ENCODE peak calls at places on chromosomes 16 and 17, in nine cellular contexts. Z, Y, N, E, H, W, O, S and V are unnamed samples.

GRCh38 chr17:56976941-56977570 is 875 bp upstream of the SCPEP1 start:
- DNase-seq in E (no peak), W (no peak), N (no peak), O (no peak), Y (no peak), H (no peak), Z (no peak), S (no peak), V (no peak)

GRCh38 chr16:87367556-87367955 is 16.0 kb downstream of the FBXO31 start:
- DNase-seq in N (no peak), W (no peak), H (no peak), S (no peak), Y (no peak), O (no peak), E (no peak), Z (no peak), V (no peak)

GRCh38 chr17:61583242-61583641 is 7.8 kb downstream of the NACA2 start:
- DNase-seq in H (no peak), S (peak; percentile 59), Z (no peak), N (peak; percentile 48), Y (no peak), W (peak; percentile 66), O (peak; percentile 60), E (peak; percentile 66), V (peak; percentile 87)

GRCh38 chr17:77124192-77124908 is 16.4 kb upstream of the SEC14L1 start:
- DNase-seq in Z (no peak), S (peak; percentile 87), N (peak; percentile 82), O (peak; percentile 68), W (no peak), H (no peak), E (peak; percentile 85), Y (no peak), V (peak; percentile 45)

GRCh38 chr16:54503011-54503410 is 216.4 kb upstream of the IRX3 start:
- DNase-seq in N (no peak), O (no peak), W (peak; percentile 50), S (no peak), E (no peak), H (no peak), Y (no peak), Z (no peak), V (no peak)

GRCh38 chr17:82023447-82024241 is 539 bp downstream of the LRRC45 start:
- DNase-seq in N (no peak), H (no peak), O (no peak), W (no peak), Z (no peak), S (no peak), Y (no peak), E (peak; percentile 16), V (peak; percentile 52)

GRCh38 chr17:28901866-28902818 is 737 bp downstream of the DHRS13 start:
- DNase-seq in W (peak; percentile 67), H (no peak), Y (no peak), Z (no peak), E (peak; percentile 8), N (no peak), S (no peak), O (peak; percentile 33), V (peak; percentile 62)

GRCh38 chr17:38867179-38867994 is 2.5 kb upstream of the LASP1 start:
- DNase-seq in O (peak; percentile 69), H (no peak), E (peak; percentile 61), S (peak; percentile 68), W (peak; percentile 77), Z (no peak), Y (peak; percentile 75), N (peak; percentile 41), V (peak; percentile 76)

GRCh38 chr17:72962099-72962498 is 130.4 kb downstream of the SLC39A11 start:
- DNase-seq in H (no peak), S (no peak), Y (no peak), W (no peak), E (no peak), Z (no peak), N (no peak), O (no peak), V (no peak)

GRCh38 chr16:57028086-57028485 is 38.7 kb downstream of the NLRC5 start:
- DNase-seq in Y (no peak), E (no peak), Z (no peak), H (no peak), S (peak; percentile 82), N (no peak), W (no peak), O (peak; percentile 26), V (no peak)
- TF ChIP-seq CTCF in Y (no peak), E (no peak), Z (no peak), H (no peak), S (no peak), N (no peak), W (no peak), O (no peak), V (no peak)

GRCh38 chr17:43423777-43424455 is 25.1 kb downstream of the ARL4D start:
- DNase-seq in Z (no peak), N (no peak), W (no peak), S (no peak), E (no peak), H (no peak), O (no peak), Y (no peak), V (no peak)

GRCh38 chr17:43416998-43417891 is 18.5 kb downstream of the ARL4D start:
- DNase-seq in S (no peak), W (no peak), H (no peak), N (peak; percentile 62), Y (no peak), O (peak; percentile 73), Z (no peak), E (peak; percentile 77), V (peak; percentile 89)

DNA sequence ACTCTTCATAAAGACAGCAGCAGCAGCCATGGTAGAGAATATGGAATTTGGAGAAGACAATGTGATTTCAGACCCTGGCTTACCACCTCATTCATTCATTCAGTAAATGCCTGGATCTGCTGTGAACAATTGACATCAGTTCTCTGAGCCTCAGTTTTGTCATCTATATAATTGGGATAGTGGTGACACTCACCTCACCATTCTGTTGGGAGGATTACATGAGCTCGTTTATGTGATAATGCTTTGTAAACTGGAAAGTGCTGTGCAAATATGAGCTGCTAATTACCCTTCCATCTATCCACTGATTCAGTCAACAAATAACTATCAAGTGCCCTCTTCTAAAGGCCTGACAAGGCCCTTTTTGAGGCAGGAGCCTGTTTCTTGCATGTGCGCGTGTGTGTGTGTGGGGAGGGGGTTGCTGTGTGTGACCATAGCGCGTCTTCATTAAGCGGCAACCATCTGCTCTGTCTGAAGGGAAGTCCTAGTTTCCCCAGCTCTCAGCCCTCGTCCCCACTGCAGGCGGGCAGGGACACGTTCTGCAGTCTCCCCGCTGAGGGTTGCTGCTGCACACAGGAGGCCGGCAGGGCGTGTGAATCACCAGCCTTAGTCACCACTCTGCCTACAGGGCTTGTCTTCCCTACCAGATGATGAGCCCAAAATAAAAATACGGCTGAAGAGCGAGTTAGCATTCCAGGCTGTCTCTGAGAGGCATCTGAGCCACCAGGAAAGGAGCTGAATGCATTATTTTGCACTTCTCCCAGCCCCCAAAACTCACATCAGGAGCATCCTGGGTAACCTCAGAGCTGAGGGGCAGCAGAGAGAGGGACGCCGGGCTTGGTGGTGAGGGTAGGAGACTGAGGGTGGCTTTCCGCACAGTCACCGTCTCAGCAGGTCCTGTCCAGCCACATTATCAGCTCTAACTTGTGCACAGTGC is 19.9 kb downstream of the ARL4D start:
- DNase-seq in Z (no peak), O (peak; percentile 94), Y (no peak), S (peak; percentile 81), E (peak; percentile 94), N (peak; percentile 90), H (no peak), W (peak; percentile 35), V (peak; percentile 97)
- TF ChIP-seq CTCF in Z (no peak), O (no peak), Y (no peak), S (no peak), E (peak; percentile 12), N (no peak), H (no peak), W (no peak), V (no peak)

DNA sequence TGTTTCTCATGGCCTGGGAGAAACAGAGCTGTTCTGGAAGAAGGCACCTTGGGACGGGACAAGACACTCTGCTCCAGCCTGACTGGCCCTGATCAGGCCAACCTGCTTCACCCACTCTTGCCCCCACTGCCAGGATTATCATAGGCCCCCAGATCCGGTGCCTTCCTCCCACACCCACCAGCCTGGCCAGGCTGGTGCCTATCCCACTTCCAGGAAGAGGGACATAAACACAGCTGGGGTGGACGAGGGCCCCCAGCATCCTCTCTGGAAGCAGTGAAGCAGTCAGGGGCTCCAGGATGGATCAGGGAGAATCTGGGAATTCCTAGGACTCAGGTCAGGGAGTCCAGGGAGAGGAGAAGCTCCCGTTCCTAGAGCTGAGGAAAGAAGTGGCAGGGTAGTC is 16.9 kb upstream of the ITGA3 start:
- DNase-seq in H (no peak), O (no peak), Z (no peak), N (no peak), E (no peak), S (no peak), W (no peak), Y (no peak), V (no peak)
- TF ChIP-seq CTCF in H (no peak), O (no peak), Z (no peak), N (no peak), E (no peak), S (no peak), W (no peak), Y (no peak), V (no peak)

GRCh38 chr17:2090804-2091534 is 36.1 kb downstream of the HIC1 start:
- DNase-seq in N (peak; percentile 97), W (peak; percentile 82), O (peak; percentile 54), E (peak; percentile 98), S (peak; percentile 34), H (no peak), Y (peak; percentile 69), Z (no peak), V (peak; percentile 96)

GRCh38 chr17:2093349-2093748 is 38.4 kb downstream of the HIC1 start:
- DNase-seq in H (no peak), Z (no peak), W (no peak), E (no peak), S (peak; percentile 76), N (no peak), Y (no peak), O (no peak), V (no peak)

GRCh38 chr17:2092253-2092652 is 37.4 kb downstream of the HIC1 start:
- DNase-seq in O (no peak), S (no peak), Y (no peak), W (no peak), N (no peak), H (no peak), E (no peak), Z (no peak), V (no peak)

GRCh38 chr17:2095536-2095910 is 40.6 kb downstream of the HIC1 start:
- DNase-seq in O (no peak), N (no peak), E (no peak), H (no peak), Z (no peak), W (no peak), Y (no peak), S (no peak), V (no peak)

DNA sequence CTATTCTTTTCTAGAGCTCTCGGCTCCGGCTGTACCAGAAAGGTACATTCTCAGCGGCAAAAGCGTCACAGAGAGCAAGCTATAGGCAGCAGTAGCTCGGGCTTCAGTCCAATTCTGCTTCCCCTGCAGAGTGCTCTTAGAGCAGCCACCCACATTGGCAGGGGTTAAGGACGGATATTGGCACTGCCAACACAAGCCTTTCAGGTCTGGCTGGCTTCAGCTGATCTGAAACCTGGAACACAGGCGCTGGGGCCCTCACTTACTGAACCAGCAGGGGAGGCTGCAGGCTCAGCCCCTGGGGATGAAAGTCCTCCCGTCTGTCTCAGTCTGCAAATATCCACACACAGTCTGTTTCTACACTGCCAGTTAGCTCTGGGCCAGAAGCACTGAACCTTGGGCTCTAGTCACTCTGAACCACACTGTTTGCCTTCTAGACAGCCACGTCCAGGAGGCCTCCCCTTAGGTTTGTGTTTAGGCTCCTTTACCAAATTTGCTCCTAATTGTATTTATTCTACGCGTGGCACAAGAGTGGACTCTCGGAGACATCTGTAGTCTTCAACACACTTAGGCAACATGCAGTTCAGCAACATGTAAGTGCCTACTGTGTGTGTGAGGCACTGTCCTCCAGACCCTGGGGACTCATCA is 40.1 kb downstream of the HIC1 start:
- DNase-seq in S (no peak), E (peak; percentile 80), Y (peak; percentile 57), Z (no peak), H (no peak), O (peak; percentile 15), N (peak; percentile 72), W (peak; percentile 52), V (peak; percentile 80)
- TF ChIP-seq CTCF in S (peak; percentile 29), E (peak; percentile 87), Y (peak; percentile 20), Z (peak; percentile 76), H (peak; percentile 60), O (no peak), N (peak; percentile 64), W (peak; percentile 63), V (peak; percentile 46)